ENCODE peak calls at places on chromosomes 16 and 17, in nine cellular contexts. P is stomach, V is prostate gland, W is bronchial epithelial cell, G is IMR-90, C is heart left ventricle, X is GM23338, D is mesenchymal stem cell, Z is thoracic aorta. M is an unnamed sample.

GRCh38 chr16:14415291-14415690 is 214.8 kb downstream of the PARN start:
- DNase-seq in W (no peak), X (no peak), C (no peak), Z (no peak), D (no peak), V (no peak), G (no peak), P (no peak), M (no peak)

GRCh38 chr17:42431758-42432161 is 8.7 kb upstream of the CAVIN1 start:
- DNase-seq in G (peak; percentile 29), D (peak; percentile 47), C (no peak), P (no peak), X (peak; percentile 57), W (no peak), V (no peak), Z (no peak), M (no peak)

GRCh38 chr17:21676281-21677111 is 15.8 kb upstream of the KCNJ18 start:
- DNase-seq in V (peak; percentile 22), Z (no peak), X (no peak), D (no peak), C (no peak), W (no peak), G (no peak), P (no peak), M (no peak)

GRCh38 chr16:9134739-9135138 is 43.3 kb downstream of the HAPSTR1 start:
- DNase-seq in W (no peak), P (peak; percentile 58), C (peak; percentile 56), X (peak; percentile 87), G (peak; percentile 55), Z (no peak), D (peak; percentile 50), V (no peak), M (no peak)

GRCh38 chr17:50468120-50469004 is at the start of gene CHAD:
- DNase-seq in Z (no peak), W (no peak), G (no peak), V (no peak), C (no peak), X (peak; percentile 53), P (no peak), D (peak; percentile 22), M (no peak)

GRCh38 chr17:38421224-38421841 is 6.9 kb upstream of the ARHGAP23 start:
- DNase-seq in Z (no peak), V (no peak), W (no peak), P (no peak), X (no peak), D (no peak), C (no peak), G (peak; percentile 69), M (no peak)

GRCh38 chr16:11405331-11406176 is 60.3 kb downstream of the RMI2 start:
- DNase-seq in V (no peak), G (peak; percentile 8), D (peak; percentile 26), W (no peak), P (peak; percentile 48), X (peak; percentile 87), Z (no peak), C (peak; percentile 22), M (no peak)

GRCh38 chr17:75896360-75897075 is at the start of gene TRIM65:
- DNase-seq in P (peak; percentile 86), V (peak; percentile 81), X (peak; percentile 83), C (peak; percentile 94), Z (peak; percentile 65), W (peak; percentile 57), G (peak; percentile 74), D (peak; percentile 82), M (no peak)

GRCh38 chr16:29757950-29758466 is 12.2 kb upstream of the C16orf54 start:
- DNase-seq in C (no peak), D (peak; percentile 53), Z (no peak), G (peak; percentile 77), W (no peak), P (no peak), X (no peak), V (no peak), M (no peak)

GRCh38 chr17:40958086-40958953 is 8.4 kb downstream of the KRT39 start:
- DNase-seq in Z (no peak), G (no peak), C (no peak), X (peak; percentile 65), W (peak; percentile 86), P (peak; percentile 58), D (no peak), V (peak; percentile 77), M (no peak)

GRCh38 chr16:63625141-63625540 is 1496.7 kb downstream of the CDH11 start:
- DNase-seq in X (no peak), C (no peak), Z (no peak), W (no peak), G (no peak), P (no peak), D (peak; percentile 69), V (no peak), M (no peak)

GRCh38 chr17:77692571-77693161 is 265.8 kb upstream of the TNRC6C start:
- DNase-seq in V (no peak), G (peak; percentile 9), Z (no peak), X (no peak), W (peak; percentile 42), P (no peak), D (no peak), C (no peak), M (peak; percentile 72)

GRCh38 chr16:53094013-53094630 is 39.3 kb downstream of the CHD9 start:
- DNase-seq in X (no peak), D (no peak), Z (no peak), W (peak; percentile 39), V (peak; percentile 52), C (peak; percentile 68), P (peak; percentile 82), G (no peak), M (no peak)

DNA sequence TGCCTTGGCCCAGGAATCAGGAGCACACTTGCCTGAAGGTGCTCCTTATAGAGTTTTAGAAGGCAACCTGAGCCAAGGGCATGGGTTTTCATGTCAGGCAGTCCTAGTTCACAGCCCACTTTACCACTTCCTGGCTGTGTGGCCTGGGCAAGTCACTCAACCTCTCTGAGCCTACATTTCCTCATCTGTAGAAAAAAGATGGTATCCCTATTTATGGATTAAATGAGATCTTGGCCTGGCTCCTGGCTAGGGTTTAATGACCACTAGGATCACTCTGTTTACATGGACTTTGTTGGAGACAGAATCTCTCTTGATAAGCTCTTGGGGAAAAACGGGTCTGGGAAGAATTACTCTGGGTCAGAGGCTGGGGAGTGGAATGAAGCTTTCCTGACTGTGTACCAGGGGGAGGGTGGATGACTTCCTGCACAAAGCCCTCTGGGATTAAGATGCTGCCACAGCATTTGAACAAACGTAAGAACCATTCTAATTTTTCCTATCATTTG is 2.3 kb downstream of the MT2A start:
- DNase-seq in P (no peak), G (peak; percentile 71), D (peak; percentile 71), W (peak; percentile 7), Z (no peak), V (no peak), C (no peak), X (no peak), M (no peak)
- H3K27me3 ChIP-seq in P (no peaks in the 10 kb centered on the region), G (no peaks in the 10 kb centered on the region), D (no peaks in the 10 kb centered on the region), W (no peaks in the 10 kb centered on the region), Z (no peaks in the 10 kb centered on the region), V (no peaks in the 10 kb centered on the region), C (no peaks in the 10 kb centered on the region), X (peaks cover 97% of the 10 kb centered on the region), M (no peaks in the 10 kb centered on the region)

GRCh38 chr17:5800131-5800530 is 215.8 kb upstream of the NLRP1 start:
- DNase-seq in V (no peak), D (no peak), C (no peak), X (no peak), W (no peak), G (no peak), Z (no peak), P (no peak), M (no peak)

GRCh38 chr17:5794881-5795486 is 210.7 kb upstream of the NLRP1 start:
- DNase-seq in Z (no peak), W (no peak), D (no peak), C (no peak), X (no peak), V (no peak), G (no peak), P (no peak), M (no peak)

GRCh38 chr17:5798104-5798503 is 213.8 kb upstream of the NLRP1 start:
- DNase-seq in C (no peak), Z (no peak), V (no peak), D (peak; percentile 15), W (no peak), X (peak; percentile 39), G (no peak), P (no peak), M (no peak)

GRCh38 chr17:5800646-5801045 is 216.3 kb upstream of the NLRP1 start:
- DNase-seq in G (no peak), X (peak; percentile 24), W (no peak), Z (no peak), V (peak; percentile 13), P (no peak), C (no peak), D (peak; percentile 23), M (no peak)

DNA sequence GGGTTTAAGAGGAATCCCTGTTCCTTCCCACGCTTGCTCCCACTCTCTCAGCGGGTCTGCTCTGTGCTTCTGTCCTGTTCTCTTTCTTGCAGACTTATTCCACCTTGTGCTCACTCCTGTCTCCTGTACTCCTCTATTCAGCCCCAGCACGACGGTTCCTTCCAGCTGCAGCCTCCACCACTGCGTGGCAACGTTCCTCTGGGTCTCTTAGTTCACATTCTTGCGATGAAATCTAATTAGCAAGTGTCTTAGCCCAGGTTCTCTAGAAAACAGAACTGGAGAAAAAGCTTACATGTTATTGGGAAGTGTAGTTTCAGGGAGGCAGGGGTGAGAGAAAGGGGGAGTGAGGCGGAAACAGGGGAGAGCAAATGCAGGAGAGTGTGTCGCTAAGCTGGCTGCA is 213.1 kb upstream of the NLRP1 start:
- DNase-seq in V (no peak), X (peak; percentile 16), C (no peak), P (no peak), D (peak; percentile 15), W (no peak), Z (no peak), G (no peak), M (no peak)
- H3K27me3 ChIP-seq in V (no peaks in the 10 kb centered on the region), X (no peaks in the 10 kb centered on the region), C (peaks cover 19% of the 10 kb centered on the region), P (peaks cover 54% of the 10 kb centered on the region), D (peaks cover 32% of the 10 kb centered on the region), W (peaks cover 4% of the 10 kb centered on the region), Z (no peaks in the 10 kb centered on the region), G (peaks cover 19% of the 10 kb centered on the region), M (no peaks in the 10 kb centered on the region)

DNA sequence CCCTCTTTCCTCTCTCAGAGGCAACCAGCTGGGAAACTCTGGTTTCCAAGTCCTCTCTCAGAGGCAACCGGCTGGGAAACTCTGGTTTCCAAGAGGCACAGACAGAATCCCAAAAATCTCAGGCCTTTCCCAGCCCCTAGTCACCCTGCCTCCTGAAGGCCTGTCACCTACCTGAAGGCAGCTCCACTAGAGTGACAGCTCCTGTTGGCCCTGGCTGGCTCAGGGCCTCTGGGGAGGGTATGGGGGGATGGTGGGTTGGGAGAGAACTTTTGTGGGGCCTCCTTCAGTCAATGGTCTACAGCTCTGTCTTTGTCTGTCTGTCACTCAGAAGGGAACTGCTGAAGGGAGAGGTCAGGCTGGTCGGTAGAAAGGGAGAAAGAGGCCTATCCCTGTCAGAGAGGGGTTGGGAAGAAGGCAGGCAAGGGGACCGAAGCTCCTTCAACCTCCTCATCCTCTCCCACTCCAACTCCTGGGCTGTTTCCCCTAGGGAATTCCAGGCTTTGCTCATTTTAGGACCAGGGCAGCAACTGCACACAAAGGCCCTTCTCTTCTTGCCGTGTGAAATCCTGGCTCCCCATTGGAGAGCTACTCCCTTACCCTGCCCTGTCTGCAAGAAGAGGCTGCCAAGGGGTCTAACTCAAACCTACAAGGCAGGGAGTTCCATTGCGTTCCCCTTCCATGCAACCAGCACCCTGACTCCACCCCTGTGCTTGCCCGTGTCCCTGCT is 23.6 kb downstream of the COPZ2 start:
- DNase-seq in V (no peak), X (no peak), G (no peak), D (no peak), P (no peak), Z (no peak), W (no peak), C (no peak), M (no peak)
- H3K27me3 ChIP-seq in V (no peaks in the 10 kb centered on the region), X (peaks cover 24% of the 10 kb centered on the region), G (peaks cover 13% of the 10 kb centered on the region), D (peaks cover 8% of the 10 kb centered on the region), P (peaks cover 66% of the 10 kb centered on the region), Z (no peaks in the 10 kb centered on the region), W (peaks cover 12% of the 10 kb centered on the region), C (peaks cover 42% of the 10 kb centered on the region), M (no peaks in the 10 kb centered on the region)

GRCh38 chr16:67163903-67164558 is 514 bp upstream of the HSF4 start:
- DNase-seq in W (no peak), Z (no peak), C (no peak), D (peak; percentile 51), X (peak; percentile 59), G (no peak), P (no peak), V (no peak), M (no peak)
- H3K27me3 ChIP-seq in W (peaks cover 14% of the 10 kb centered on the region), Z (no peaks in the 10 kb centered on the region), C (peaks cover 31% of the 10 kb centered on the region), D (peaks cover 66% of the 10 kb centered on the region), X (peaks cover 100% of the 10 kb centered on the region), G (peaks cover 24% of the 10 kb centered on the region), P (peaks cover 70% of the 10 kb centered on the region), V (no peaks in the 10 kb centered on the region), M (no peaks in the 10 kb centered on the region)